ENCODE peak calls at places on chromosomes 6 and 20, in ten cellular contexts. M is astrocyte, K is endodermal cell, D is epithelial cell of esophagus, A is tibial nerve, C is GM10248, H is OCI-LY7, I is foreskin fibroblast, Y is HL-60, G is mucosa of descending colon. X is an unnamed sample.

GRCh38 chr20:37155987-37156386 is 23.1 kb upstream of the RPN2 start:
- DNase-seq in M (no peak), K (no peak), D (no peak), A (no peak), C (no peak), H (no peak), I (no peak), Y (no peak), G (no peak), X (no peak)

GRCh38 chr20:33392016-33392415 is 9.3 kb downstream of the CDK5RAP1 start:
- DNase-seq in M (peak; percentile 73), K (no peak), D (no peak), A (no peak), C (no peak), H (no peak), I (peak; percentile 88), Y (no peak), G (no peak), X (peak; percentile 76)

GRCh38 chr6:64330694-64331309 is 695.2 kb downstream of the PHF3 start:
- DNase-seq in M (peak; percentile 1), K (peak; percentile 94), D (peak; percentile 75), A (peak; percentile 62), C (no peak), H (peak; percentile 50), I (peak; percentile 9), Y (peak; percentile 5), G (peak; percentile 96), X (peak; percentile 13)

GRCh38 chr6:27700337-27700736 is 211.9 kb downstream of the OR2B2 start:
- DNase-seq in M (no peak), K (no peak), D (no peak), A (no peak), C (no peak), H (no peak), I (no peak), Y (no peak), G (no peak), X (no peak)

GRCh38 chr6:42333622-42334021 is 116.0 kb upstream of the MRPS10 start:
- DNase-seq in M (no peak), K (no peak), D (no peak), A (no peak), C (no peak), H (no peak), I (no peak), Y (peak; percentile 97), G (no peak), X (no peak)

GRCh38 chr20:25059866-25060465 is 2.0 kb upstream of the ACSS1 start:
- DNase-seq in M (no peak), K (peak; percentile 36), D (peak; percentile 49), A (no peak), C (no peak), H (no peak), I (no peak), Y (no peak), G (no peak), X (no peak)

GRCh38 chr20:23226612-23227265 is 123.9 kb upstream of the NXT1 start:
- DNase-seq in M (no peak), K (no peak), D (no peak), A (no peak), C (no peak), H (no peak), I (peak; percentile 60), Y (no peak), G (no peak), X (no peak)

GRCh38 chr6:106547556-106547955 is 81.7 kb downstream of the RTN4IP1 start:
- DNase-seq in M (no peak), K (no peak), D (no peak), A (no peak), C (no peak), H (no peak), I (no peak), Y (no peak), G (no peak), X (no peak)

GRCh38 chr20:11902264-11902663 is 15.4 kb upstream of the BTBD3 start:
- DNase-seq in M (peak; percentile 83), K (no peak), D (peak; percentile 42), A (no peak), C (no peak), H (no peak), I (peak; percentile 72), Y (no peak), G (no peak), X (peak; percentile 24)

GRCh38 chr20:33985830-33986229 is 7.9 kb upstream of the RALY start:
- DNase-seq in M (no peak), K (no peak), D (no peak), A (no peak), C (no peak), H (no peak), I (no peak), Y (no peak), G (no peak), X (no peak)

GRCh38 chr6:154341876-154342275 is 14.7 kb downstream of the IPCEF1 start:
- DNase-seq in M (peak; percentile 35), K (no peak), D (peak; percentile 61), A (no peak), C (no peak), H (no peak), I (no peak), Y (no peak), G (no peak), X (no peak)

GRCh38 chr6:154345811-154346210 is 10.8 kb downstream of the IPCEF1 start:
- DNase-seq in M (no peak), K (no peak), D (no peak), A (no peak), C (no peak), H (no peak), I (no peak), Y (no peak), G (no peak), X (no peak)

GRCh38 chr6:154341326-154341725 is 15.3 kb downstream of the IPCEF1 start:
- DNase-seq in M (no peak), K (no peak), D (no peak), A (no peak), C (no peak), H (no peak), I (no peak), Y (no peak), G (no peak), X (no peak)

GRCh38 chr6:154347981-154348380 is 8.6 kb downstream of the IPCEF1 start:
- DNase-seq in M (no peak), K (no peak), D (no peak), A (no peak), C (no peak), H (no peak), I (no peak), Y (no peak), G (no peak), X (no peak)

GRCh38 chr6:154343473-154344308 is 12.9 kb downstream of the IPCEF1 start:
- DNase-seq in M (peak; percentile 57), K (peak; percentile 90), D (peak; percentile 86), A (no peak), C (no peak), H (no peak), I (peak; percentile 47), Y (no peak), G (peak; percentile 82), X (peak; percentile 53)
- TF ChIP-seq CTCF in M (peak; percentile 33), K (peak; percentile 74), D (peak; percentile 74), A (no peak), C (no peak), H (no peak), I (peak; percentile 22), Y (no peak), G (peak; percentile 34), X (peak; percentile 63)

GRCh38 chr6:35629876-35630378 is 58.8 kb downstream of the FKBP5 start:
- DNase-seq in M (no peak), K (no peak), D (no peak), A (no peak), C (no peak), H (no peak), I (no peak), Y (no peak), G (no peak), X (no peak)

GRCh38 chr6:35620706-35621105 is 68.0 kb downstream of the FKBP5 start:
- DNase-seq in M (no peak), K (no peak), D (no peak), A (no peak), C (no peak), H (no peak), I (no peak), Y (no peak), G (no peak), X (no peak)

GRCh38 chr6:35622283-35622682 is 66.4 kb downstream of the FKBP5 start:
- DNase-seq in M (no peak), K (no peak), D (no peak), A (no peak), C (no peak), H (no peak), I (no peak), Y (no peak), G (no peak), X (no peak)

GRCh38 chr6:35624341-35625070 is 64.2 kb downstream of the FKBP5 start:
- DNase-seq in M (no peak), K (no peak), D (no peak), A (no peak), C (no peak), H (no peak), I (peak; percentile 49), Y (no peak), G (no peak), X (no peak)
- TF ChIP-seq CTCF in M (no peak), K (peak; percentile 71), D (peak; percentile 16), A (no peak), C (no peak), H (peak; percentile 41), I (peak; percentile 36), Y (no peak), G (no peak), X (peak; percentile 74)

GRCh38 chr20:14148042-14148441 is 152.7 kb downstream of the MACROD2 start:
- DNase-seq in M (peak; percentile 54), K (no peak), D (no peak), A (no peak), C (no peak), H (no peak), I (peak; percentile 11), Y (no peak), G (no peak), X (no peak)

GRCh38 chr20:14142964-14143627 is 147.8 kb downstream of the MACROD2 start:
- DNase-seq in M (peak; percentile 66), K (no peak), D (peak; percentile 34), A (no peak), C (no peak), H (no peak), I (peak; percentile 73), Y (no peak), G (no peak), X (no peak)

GRCh38 chr20:14142171-14142570 is 146.9 kb downstream of the MACROD2 start:
- DNase-seq in M (peak; percentile 26), K (peak; percentile 88), D (peak; percentile 71), A (peak; percentile 14), C (no peak), H (peak; percentile 0), I (peak; percentile 65), Y (peak; percentile 2), G (peak; percentile 41), X (no peak)
- TF ChIP-seq CTCF in M (peak; percentile 52), K (peak; percentile 94), D (peak; percentile 83), A (peak; percentile 23), C (peak; percentile 28), H (peak; percentile 48), I (peak; percentile 53), Y (no peak), G (no peak), X (peak; percentile 47)

DNA sequence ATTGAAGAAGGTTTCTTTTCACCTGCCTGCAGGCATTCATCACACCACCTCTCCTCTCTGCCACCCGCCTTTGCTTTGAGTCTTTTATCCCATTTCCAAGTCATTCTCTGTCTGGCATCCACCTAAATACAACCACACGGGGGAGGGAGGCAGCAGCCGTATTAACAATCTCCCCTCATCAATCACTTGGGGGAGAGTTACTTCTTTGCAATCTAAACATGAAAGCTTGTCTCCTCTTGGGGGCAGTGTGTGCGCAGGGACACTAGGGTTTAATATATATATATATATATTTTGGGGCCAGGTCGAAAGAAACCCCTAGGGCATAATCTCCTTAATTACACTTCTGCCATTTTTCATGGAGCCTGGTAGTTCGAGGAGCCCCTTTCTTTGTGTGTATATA is 214.5 kb downstream of the TSHZ2 start:
- DNase-seq in M (no peak), K (no peak), D (no peak), A (no peak), C (no peak), H (no peak), I (no peak), Y (no peak), G (no peak), X (no peak)
- TF ChIP-seq CTCF in M (no peak), K (peak; percentile 54), D (no peak), A (no peak), C (no peak), H (peak; percentile 65), I (no peak), Y (no peak), G (no peak), X (no peak)